ENCODE peak calls at places on chromosome 14, in seven cellular contexts. H is ACHN, O is GM03348, J is upper lobe of right lung, Z is cardiac muscle cell, P is CMK, R is AG08396. S is an unnamed sample.

GRCh38 chr14:62654641-62655040 is 390.6 kb downstream of the KCNH5 start:
- DNase-seq in J (no peak), R (no peak), O (no peak), P (no peak), H (no peak), Z (no peak), S (no peak)

GRCh38 chr14:61505815-61506809 is 184.7 kb downstream of the PRKCH start:
- DNase-seq in O (no peak), R (no peak), J (no peak), H (peak), Z (no peak), P (no peak), S (no peak)

GRCh38 chr14:25381498-25381897 is 331.6 kb upstream of the STXBP6 start:
- DNase-seq in H (peak), O (no peak), R (no peak), J (no peak), P (no peak), Z (no peak), S (no peak)

GRCh38 chr14:51846631-51847488 is 13.6 kb upstream of the GNG2 start:
- DNase-seq in O (no peak), H (no peak), J (peak), R (no peak), Z (no peak), P (peak), S (peak)

GRCh38 chr14:37254411-37254947 is 56.7 kb downstream of the MIPOL1 start:
- DNase-seq in R (no peak), P (no peak), O (no peak), J (no peak), Z (no peak), H (no peak), S (no peak)

GRCh38 chr14:33464563-33464962 is 486.3 kb downstream of the EGLN3 start:
- DNase-seq in P (no peak), O (no peak), Z (no peak), H (no peak), R (no peak), J (no peak), S (no peak)

GRCh38 chr14:54653764-54654469 is 87.0 kb downstream of the SAMD4A start:
- DNase-seq in P (peak), O (peak), H (peak), R (peak), J (no peak), Z (no peak), S (peak)

GRCh38 chr14:28751467-28752058 is 15.0 kb upstream of the FOXG1 start:
- DNase-seq in R (peak), H (peak), Z (peak), P (no peak), J (no peak), O (peak), S (no peak)

GRCh38 chr14:96635850-96636249 is 133.7 kb downstream of the PAPOLA start:
- DNase-seq in Z (no peak), O (no peak), P (no peak), J (no peak), H (no peak), R (no peak), S (no peak)

GRCh38 chr14:104345316-104346111 is 207.1 kb downstream of the KIF26A start:
- DNase-seq in Z (no peak), R (no peak), J (no peak), O (no peak), P (no peak), H (no peak), S (peak)

S was measured in Right ventricle myocardium superior.